ENCODE peak calls at places on chromosomes 11 and 22, in four cellular contexts. W is esophagus squamous epithelium, D is NCI-H748 treated with DMSO at 0.1 percent for 48 hours, P is fibroblast of pulmonary artery. M is an unnamed sample.

GRCh38 chr11:60795291-60795690 is 10.2 kb downstream of the MS4A10 start:
- DNase-seq in W (no peak), D (no peak), P (no peak), M (no peak)

GRCh38 chr11:17412488-17413180 is 24.2 kb upstream of the KCNJ11 start:
- DNase-seq in W (no peak), D (peak), P (no peak), M (no peak)

GRCh38 chr22:39183991-39184585 is 31.6 kb upstream of the CBX7 start:
- DNase-seq in W (no peak), D (no peak), P (peak), M (no peak)

GRCh38 chr11:44848203-44848962 is 102.3 kb downstream of the TP53I11 start:
- DNase-seq in W (no peak), D (no peak), P (no peak), M (no peak)

GRCh38 chr11:117625237-117625636 is 171.8 kb downstream of the DSCAML1 start:
- DNase-seq in W (no peak), D (no peak), P (no peak), M (no peak)

GRCh38 chr22:19419464-19420178 is 11.9 kb downstream of the HIRA start:
- DNase-seq in W (no peak), D (no peak), P (peak), M (no peak)

GRCh38 chr11:115760528-115760837 is 256.3 kb upstream of the CADM1 start:
- DNase-seq in W (no peak), D (no peak), P (no peak), M (no peak)

GRCh38 chr11:100080821-100081220 is 606.3 kb upstream of the ARHGAP42 start:
- DNase-seq in W (no peak), D (no peak), P (no peak), M (no peak)

GRCh38 chr11:1227551-1228182 is 4.8 kb downstream of the MUC5B start:
- DNase-seq in W (no peak), D (no peak), P (no peak), M (no peak)

GRCh38 chr11:117177534-117178209 is 871 bp upstream of the SIDT2 start:
- DNase-seq in W (no peak), D (no peak), P (no peak), M (no peak)

GRCh38 chr22:38086942-38087341 is 3.0 kb upstream of the SLC16A8 start:
- DNase-seq in W (no peak), D (no peak), P (no peak), M (no peak)

GRCh38 chr11:56750190-56750589 is 1.7 kb upstream of the OR9G4 start:
- DNase-seq in W (no peak), D (no peak), P (no peak), M (no peak)

GRCh38 chr11:44130751-44131150 is 35.3 kb downstream of the EXT2 start:
- DNase-seq in W (no peak), D (no peak), P (no peak), M (no peak)

GRCh38 chr11:104784684-104785460 is 113.4 kb downstream of the CASP12 start:
- DNase-seq in W (no peak), D (no peak), P (no peak), M (no peak)

GRCh38 chr11:2801711-2802388 is 83.7 kb downstream of the CDKN1C start:
- DNase-seq in W (no peak), D (no peak), P (no peak), M (no peak)

GRCh38 chr11:46642627-46643335 is 25.4 kb downstream of the ATG13 start:
- DNase-seq in W (no peak), D (no peak), P (no peak), M (no peak)

GRCh38 chr22:47164514-47165337 is 402.3 kb downstream of the TBC1D22A start:
- DNase-seq in W (no peak), D (no peak), P (no peak), M (no peak)

GRCh38 chr11:103619480-103619879 is 417.0 kb upstream of the DDI1 start:
- DNase-seq in W (no peak), D (peak), P (peak), M (no peak)